ENCODE peak calls at places on chromosomes 16 and 17, in five cellular contexts. One of them, this sample, is unnamed.

GRCh38 chr17:5971969-5972368 is 98.2 kb upstream of the WSCD1 start:
- DNase-seq in left ventricle myocardium superior: no peak
- DNase-seq in body of pancreas: no peak
- DNase-seq in glutamatergic neuron: no peak
- DNase-seq in AG08395: no peak
- DNase-seq in this sample: no peak

GRCh38 chr17:48954300-48954755 is 9.7 kb upstream of the SNF8 start:
- DNase-seq in glutamatergic neuron: peak
- DNase-seq in body of pancreas: no peak
- DNase-seq in left ventricle myocardium superior: no peak
- DNase-seq in AG08395: peak
- DNase-seq in this sample: peak

GRCh38 chr17:42072323-42073187 is 22.2 kb upstream of the C17orf113 start:
- DNase-seq in AG08395: no peak
- DNase-seq in body of pancreas: peak
- DNase-seq in left ventricle myocardium superior: peak
- DNase-seq in glutamatergic neuron: peak
- DNase-seq in this sample: no peak

GRCh38 chr17:48026503-48027321 is 10.9 kb downstream of the COPZ2 start:
- DNase-seq in left ventricle myocardium superior: peak
- DNase-seq in glutamatergic neuron: peak
- DNase-seq in body of pancreas: peak
- DNase-seq in AG08395: peak
- DNase-seq in this sample: peak

GRCh38 chr17:42783062-42783777 is 2.8 kb downstream of the WNK4 start:
- DNase-seq in left ventricle myocardium superior: no peak
- DNase-seq in glutamatergic neuron: no peak
- DNase-seq in body of pancreas: no peak
- DNase-seq in AG08395: peak
- DNase-seq in this sample: no peak

GRCh38 chr16:27579086-27579980 is 29.4 kb downstream of the KATNIP start:
- DNase-seq in left ventricle myocardium superior: no peak
- DNase-seq in glutamatergic neuron: no peak
- DNase-seq in body of pancreas: peak
- DNase-seq in AG08395: no peak
- DNase-seq in this sample: no peak

GRCh38 chr16:68883685-68884084 is 40.4 kb downstream of the TANGO6 start:
- DNase-seq in AG08395: no peak
- DNase-seq in glutamatergic neuron: no peak
- DNase-seq in body of pancreas: no peak
- DNase-seq in left ventricle myocardium superior: no peak
- DNase-seq in this sample: no peak

GRCh38 chr16:15983898-15984297 is 34.5 kb downstream of the ABCC1 start:
- DNase-seq in AG08395: no peak
- DNase-seq in left ventricle myocardium superior: no peak
- DNase-seq in body of pancreas: no peak
- DNase-seq in glutamatergic neuron: no peak
- DNase-seq in this sample: no peak

GRCh38 chr17:36829676-36830075 is 107.6 kb upstream of the LHX1 start:
- DNase-seq in AG08395: no peak
- DNase-seq in left ventricle myocardium superior: no peak
- DNase-seq in body of pancreas: no peak
- DNase-seq in glutamatergic neuron: no peak
- DNase-seq in this sample: no peak

GRCh38 chr16:87186440-87186839 is 130.8 kb downstream of the C16orf95 start:
- DNase-seq in glutamatergic neuron: no peak
- DNase-seq in left ventricle myocardium superior: no peak
- DNase-seq in body of pancreas: no peak
- DNase-seq in AG08395: no peak
- DNase-seq in this sample: no peak

GRCh38 chr16:81818514-81819304 is 39.6 kb downstream of the PLCG2 start:
- DNase-seq in body of pancreas: no peak
- DNase-seq in left ventricle myocardium superior: no peak
- DNase-seq in AG08395: no peak
- DNase-seq in glutamatergic neuron: no peak
- DNase-seq in this sample: no peak

GRCh38 chr16:28082624-28083023 is 19.1 kb upstream of the GSG1L start:
- DNase-seq in body of pancreas: no peak
- DNase-seq in left ventricle myocardium superior: no peak
- DNase-seq in AG08395: no peak
- DNase-seq in glutamatergic neuron: no peak
- DNase-seq in this sample: no peak

GRCh38 chr16:87317766-87318121 is 552 bp upstream of the C16orf95 start:
- DNase-seq in AG08395: peak
- DNase-seq in body of pancreas: peak
- DNase-seq in glutamatergic neuron: no peak
- DNase-seq in left ventricle myocardium superior: peak
- DNase-seq in this sample: peak

GRCh38 chr17:45086346-45086745 is 25.2 kb downstream of the NMT1 start:
- DNase-seq in body of pancreas: no peak
- DNase-seq in glutamatergic neuron: no peak
- DNase-seq in AG08395: no peak
- DNase-seq in left ventricle myocardium superior: no peak
- DNase-seq in this sample: no peak

GRCh38 chr17:35069311-35069710 is 5.8 kb upstream of the RFFL start:
- DNase-seq in body of pancreas: no peak
- DNase-seq in left ventricle myocardium superior: no peak
- DNase-seq in AG08395: peak
- DNase-seq in glutamatergic neuron: no peak
- DNase-seq in this sample: no peak

GRCh38 chr17:79830763-79831366 is 8.4 kb downstream of the CBX4 start:
- DNase-seq in AG08395: no peak
- DNase-seq in body of pancreas: peak
- DNase-seq in left ventricle myocardium superior: no peak
- DNase-seq in glutamatergic neuron: no peak
- DNase-seq in this sample: no peak

GRCh38 chr16:24953721-24954120 is 61.4 kb downstream of the ARHGAP17 start:
- DNase-seq in AG08395: no peak
- DNase-seq in body of pancreas: no peak
- DNase-seq in glutamatergic neuron: no peak
- DNase-seq in left ventricle myocardium superior: no peak
- DNase-seq in this sample: no peak

GRCh38 chr16:67236551-67237395 is 9.8 kb downstream of the TMEM208 start:
- DNase-seq in left ventricle myocardium superior: peak
- DNase-seq in AG08395: peak
- DNase-seq in glutamatergic neuron: peak
- DNase-seq in body of pancreas: peak
- DNase-seq in this sample: no peak

GRCh38 chr17:73325527-73325842 is 13.7 kb upstream of the CDC42EP4 start:
- DNase-seq in left ventricle myocardium superior: no peak
- DNase-seq in body of pancreas: no peak
- DNase-seq in AG08395: peak
- DNase-seq in glutamatergic neuron: no peak
- DNase-seq in this sample: no peak

GRCh38 chr16:17233301-17234002 is 237.3 kb downstream of the XYLT1 start:
- DNase-seq in left ventricle myocardium superior: no peak
- DNase-seq in AG08395: no peak
- DNase-seq in glutamatergic neuron: no peak
- DNase-seq in body of pancreas: no peak
- DNase-seq in this sample: no peak

GRCh38 chr17:70808596-70808995 is 639.3 kb downstream of the KCNJ2 start:
- DNase-seq in body of pancreas: no peak
- DNase-seq in AG08395: no peak
- DNase-seq in left ventricle myocardium superior: no peak
- DNase-seq in glutamatergic neuron: no peak
- DNase-seq in this sample: peak

GRCh38 chr17:7242717-7243576 is 698 bp upstream of the GABARAP start:
- DNase-seq in body of pancreas: peak
- DNase-seq in AG08395: peak
- DNase-seq in glutamatergic neuron: peak
- DNase-seq in left ventricle myocardium superior: peak
- DNase-seq in this sample: peak

GRCh38 chr16:35207059-35207999 is 1747.9 kb downstream of the TP53TG3F start:
- DNase-seq in body of pancreas: no peak
- DNase-seq in left ventricle myocardium superior: peak
- DNase-seq in AG08395: no peak
- DNase-seq in glutamatergic neuron: no peak
- DNase-seq in this sample: no peak

GRCh38 chr16:6946106-6946505 is 386.5 kb upstream of the RBFOX1 start:
- DNase-seq in body of pancreas: no peak
- DNase-seq in left ventricle myocardium superior: no peak
- DNase-seq in AG08395: no peak
- DNase-seq in glutamatergic neuron: no peak
- DNase-seq in this sample: no peak

GRCh38 chr16:68079616-68080344 is 5.4 kb upstream of the NFATC3 start:
- DNase-seq in AG08395: no peak
- DNase-seq in left ventricle myocardium superior: peak
- DNase-seq in glutamatergic neuron: no peak
- DNase-seq in body of pancreas: peak
- DNase-seq in this sample: no peak

GRCh38 chr17:38896373-38896954 is 26.6 kb downstream of the LASP1 start:
- DNase-seq in left ventricle myocardium superior: peak
- DNase-seq in AG08395: no peak
- DNase-seq in body of pancreas: no peak
- DNase-seq in glutamatergic neuron: no peak
- DNase-seq in this sample: no peak

GRCh38 chr17:34609210-34609609 is 29.8 kb downstream of the TMEM132E start:
- DNase-seq in body of pancreas: no peak
- DNase-seq in AG08395: no peak
- DNase-seq in glutamatergic neuron: no peak
- DNase-seq in left ventricle myocardium superior: no peak
- DNase-seq in this sample: no peak

GRCh38 chr16:30535777-30536190 is 1.1 kb upstream of the ZNF747 start:
- DNase-seq in left ventricle myocardium superior: peak
- DNase-seq in body of pancreas: peak
- DNase-seq in glutamatergic neuron: peak
- DNase-seq in AG08395: peak
- DNase-seq in this sample: peak